ENCODE peak calls at places on chromosomes 16 and 17, in four cellular contexts. One of them, this sample, is unnamed.

GRCh38 chr16:85782476-85782875 is 16.9 kb downstream of the EMC8 start:
- DNase-seq in HCT116: no peak
- DNase-seq in GOT3: no peak
- DNase-seq in transverse colon: no peak
- DNase-seq in this sample: no peak

GRCh38 chr16:70689035-70689969 is 3.4 kb upstream of the MTSS2 start:
- DNase-seq in transverse colon: peak
- DNase-seq in HCT116: no peak
- DNase-seq in GOT3: no peak
- DNase-seq in this sample: no peak

GRCh38 chr16:24289301-24289700 is 33.2 kb downstream of the CACNG3 start:
- DNase-seq in GOT3: no peak
- DNase-seq in transverse colon: no peak
- DNase-seq in HCT116: no peak
- DNase-seq in this sample: no peak

GRCh38 chr16:66830422-66831404 is at the start of gene NAE1:
- DNase-seq in HCT116: peak
- DNase-seq in transverse colon: peak
- DNase-seq in GOT3: peak
- DNase-seq in this sample: peak

GRCh38 chr16:49739381-49739780 is 116.5 kb downstream of the ZNF423 start:
- DNase-seq in HCT116: peak
- DNase-seq in GOT3: no peak
- DNase-seq in transverse colon: no peak
- DNase-seq in this sample: no peak

GRCh38 chr17:80743181-80743771 is 198.6 kb downstream of the RPTOR start:
- DNase-seq in transverse colon: no peak
- DNase-seq in HCT116: no peak
- DNase-seq in GOT3: no peak
- DNase-seq in this sample: no peak

GRCh38 chr16:88455610-88456355 is 2.7 kb downstream of the ZFPM1 start:
- DNase-seq in transverse colon: peak
- DNase-seq in GOT3: no peak
- DNase-seq in HCT116: peak
- DNase-seq in this sample: peak

GRCh38 chr17:58643147-58643546 is 48.7 kb downstream of the TEX14 start:
- DNase-seq in GOT3: no peak
- DNase-seq in transverse colon: no peak
- DNase-seq in HCT116: no peak
- DNase-seq in this sample: peak

GRCh38 chr17:31085563-31085962 is 9.2 kb upstream of the NF1 start:
- DNase-seq in GOT3: no peak
- DNase-seq in HCT116: no peak
- DNase-seq in transverse colon: no peak
- DNase-seq in this sample: no peak

GRCh38 chr17:38417210-38417951 is 10.9 kb upstream of the ARHGAP23 start:
- DNase-seq in HCT116: no peak
- DNase-seq in transverse colon: no peak
- DNase-seq in GOT3: no peak
- DNase-seq in this sample: no peak

GRCh38 chr17:17075037-17075755 is 32.9 kb downstream of the MPRIP start:
- DNase-seq in transverse colon: no peak
- DNase-seq in GOT3: no peak
- DNase-seq in HCT116: no peak
- DNase-seq in this sample: no peak

GRCh38 chr16:82639666-82640336 is 13.0 kb downstream of the CDH13 start:
- DNase-seq in HCT116: peak
- DNase-seq in transverse colon: peak
- DNase-seq in GOT3: no peak
- DNase-seq in this sample: peak

This sample was measured in Daoy.